ENCODE peak calls at places on chromosomes 3 and 15, in five cellular contexts. Y, Q, F, T and G are unnamed samples.

GRCh38 chr3:123618076-123618703 is 33.3 kb upstream of the HACD2 start:
- DNase-seq in Y (no peak), T (no peak), Q (no peak), F (no peak), G (no peak)

GRCh38 chr3:102354818-102355515 is 79.8 kb upstream of the ZPLD1 start:
- DNase-seq in Y (peak), T (no peak), Q (no peak), F (no peak), G (no peak)

GRCh38 chr3:125300416-125300815 is 74.7 kb downstream of the ZNF148 start:
- DNase-seq in T (no peak), Q (no peak), Y (peak), F (peak), G (no peak)

GRCh38 chr15:28933710-28934445 is 48.1 kb downstream of the APBA2 start:
- DNase-seq in T (no peak), Q (no peak), F (no peak), Y (no peak), G (no peak)

GRCh38 chr15:22973286-22973685 is 6.9 kb downstream of the CYFIP1 start:
- DNase-seq in Y (no peak), Q (peak), F (no peak), T (no peak), G (no peak)

GRCh38 chr3:195070321-195070720 is 200.6 kb downstream of the XXYLT1 start:
- DNase-seq in Y (no peak), F (no peak), T (no peak), Q (no peak), G (no peak)

GRCh38 chr15:66875588-66876422 is 173.8 kb downstream of the SMAD6 start:
- DNase-seq in Q (no peak), F (no peak), T (no peak), Y (no peak), G (no peak)

GRCh38 chr3:24981924-24982323 is 446.1 kb upstream of the RARB start:
- DNase-seq in Q (no peak), T (no peak), Y (no peak), F (no peak), G (no peak)

GRCh38 chr15:62928996-62929350 is 113.6 kb upstream of the TPM1 start:
- DNase-seq in T (no peak), F (peak), Q (no peak), Y (peak), G (no peak)

GRCh38 chr15:54820811-54821210 is 375.9 kb downstream of the RSL24D1 start:
- DNase-seq in Y (no peak), T (no peak), Q (no peak), F (no peak), G (no peak)

GRCh38 chr3:145678401-145678800 is 482.6 kb downstream of the PLOD2 start:
- DNase-seq in T (no peak), F (no peak), Q (no peak), Y (peak), G (no peak)

GRCh38 chr15:57323806-57324589 is 52.3 kb upstream of the CGNL1 start:
- DNase-seq in T (peak), F (peak), Q (no peak), Y (peak), G (peak)

GRCh38 chr15:62291262-62291661 is 126.2 kb upstream of the C2CD4B start:
- DNase-seq in T (no peak), Y (no peak), Q (no peak), F (peak), G (no peak)

GRCh38 chr15:28081594-28081993 is 17.5 kb downstream of the OCA2 start:
- DNase-seq in Y (no peak), Q (no peak), F (no peak), T (no peak), G (no peak)

GRCh38 chr3:134357914-134358811 is 16.1 kb downstream of the AMOTL2 start:
- DNase-seq in T (peak), F (peak), Q (no peak), Y (peak), G (peak)

GRCh38 chr15:55909036-55909811 is 84.2 kb downstream of the NEDD4 start:
- DNase-seq in F (no peak), T (no peak), Y (peak), Q (no peak), G (no peak)

GRCh38 chr3:128352326-128352725 is 114.4 kb downstream of the DNAJB8 start:
- DNase-seq in Q (no peak), F (no peak), T (no peak), Y (no peak), G (no peak)

GRCh38 chr15:61034793-61035710 is 194.1 kb downstream of the RORA start:
- DNase-seq in Q (no peak), F (no peak), T (no peak), Y (peak), G (no peak)

GRCh38 chr3:61736506-61736905 is 175.1 kb downstream of the PTPRG start:
- DNase-seq in Q (no peak), F (no peak), T (no peak), Y (no peak), G (no peak)